ENCODE peak calls at places on chromosomes 6 and 20, in four cellular contexts. One of them, this sample, is unnamed.
A peak's percentile ranks its signal among the peaks of the same experiment; 100 is the strongest.

GRCh38 chr6:158437571-158437970 is 122.3 kb upstream of the TMEM181 start:
- DNase-seq in K562: no peak
- DNase-seq in IMR-90: no peak
- DNase-seq in GM23248: peak; percentile 12
- DNase-seq in this sample: peak; percentile 50

GRCh38 chr6:69820438-69820837 is 23.6 kb upstream of the LMBRD1 start:
- DNase-seq in K562: no peak
- DNase-seq in IMR-90: no peak
- DNase-seq in GM23248: no peak
- DNase-seq in this sample: no peak

GRCh38 chr6:120615238-120615637 is 719.0 kb downstream of the TBC1D32 start:
- DNase-seq in K562: no peak
- DNase-seq in IMR-90: no peak
- DNase-seq in GM23248: no peak
- DNase-seq in this sample: no peak

GRCh38 chr6:126204598-126204997 is 135.3 kb upstream of the CENPW start:
- DNase-seq in K562: no peak
- DNase-seq in IMR-90: no peak
- DNase-seq in GM23248: no peak
- DNase-seq in this sample: no peak

GRCh38 chr6:137933696-137934095 is 66.6 kb downstream of the TNFAIP3 start:
- DNase-seq in K562: no peak
- DNase-seq in IMR-90: peak; percentile 75
- DNase-seq in GM23248: peak; percentile 96
- DNase-seq in this sample: peak; percentile 82

GRCh38 chr6:137819740-137820139 is 47.3 kb upstream of the TNFAIP3 start:
- DNase-seq in K562: no peak
- DNase-seq in IMR-90: no peak
- DNase-seq in GM23248: no peak
- DNase-seq in this sample: no peak

GRCh38 chr20:53706511-53707031 is 112.9 kb upstream of the ZNF217 start:
- DNase-seq in K562: no peak
- DNase-seq in IMR-90: peak; percentile 83
- DNase-seq in GM23248: peak; percentile 16
- DNase-seq in this sample: peak; percentile 89

GRCh38 chr6:168162366-168162765 is 83.4 kb upstream of the FRMD1 start:
- DNase-seq in K562: no peak
- DNase-seq in IMR-90: no peak
- DNase-seq in GM23248: no peak
- DNase-seq in this sample: no peak

GRCh38 chr20:48813446-48813747 is 14.4 kb downstream of the PREX1 start:
- DNase-seq in K562: no peak
- DNase-seq in IMR-90: no peak
- DNase-seq in GM23248: no peak
- DNase-seq in this sample: no peak

GRCh38 chr20:47380481-47380880 is 24.0 kb upstream of the ZMYND8 start:
- DNase-seq in K562: no peak
- DNase-seq in IMR-90: peak; percentile 35
- DNase-seq in GM23248: no peak
- DNase-seq in this sample: no peak

GRCh38 chr6:55868910-55869479 is 6.4 kb downstream of the BMP5 start:
- DNase-seq in K562: no peak
- DNase-seq in IMR-90: peak; percentile 75
- DNase-seq in GM23248: no peak
- DNase-seq in this sample: no peak

GRCh38 chr6:42269553-42269952 is 51.9 kb upstream of the MRPS10 start:
- DNase-seq in K562: no peak
- DNase-seq in IMR-90: no peak
- DNase-seq in GM23248: no peak
- DNase-seq in this sample: no peak

GRCh38 chr6:84227044-84227433 is 404 bp downstream of the CEP162 start:
- DNase-seq in K562: no peak
- DNase-seq in IMR-90: no peak
- DNase-seq in GM23248: peak; percentile 30
- DNase-seq in this sample: peak; percentile 5

GRCh38 chr6:77987035-77987384 is 334.2 kb downstream of the MEI4 start:
- DNase-seq in K562: no peak
- DNase-seq in IMR-90: no peak
- DNase-seq in GM23248: no peak
- DNase-seq in this sample: no peak

GRCh38 chr6:168397011-168397410 is 44.0 kb upstream of the SMOC2 start:
- DNase-seq in K562: no peak
- DNase-seq in IMR-90: no peak
- DNase-seq in GM23248: no peak
- DNase-seq in this sample: no peak

GRCh38 chr6:90383212-90383611 is 86.6 kb upstream of the BACH2 start:
- DNase-seq in K562: no peak
- DNase-seq in IMR-90: no peak
- DNase-seq in GM23248: no peak
- DNase-seq in this sample: no peak

GRCh38 chr6:104095661-104096416 is 763.9 kb downstream of the HACE1 start:
- DNase-seq in K562: no peak
- DNase-seq in IMR-90: no peak
- DNase-seq in GM23248: no peak
- DNase-seq in this sample: no peak

GRCh38 chr6:82877213-82878195 is 188.1 kb downstream of the UBE3D start:
- DNase-seq in K562: no peak
- DNase-seq in IMR-90: no peak
- DNase-seq in GM23248: no peak
- DNase-seq in this sample: no peak

GRCh38 chr6:37083243-37084138 is 78.0 kb downstream of the FGD2 start:
- DNase-seq in K562: peak; percentile 92
- DNase-seq in IMR-90: peak; percentile 69
- DNase-seq in GM23248: peak; percentile 48
- DNase-seq in this sample: peak; percentile 84

GRCh38 chr6:105210932-105211531 is 31.2 kb upstream of the POPDC3 start:
- DNase-seq in K562: no peak
- DNase-seq in IMR-90: no peak
- DNase-seq in GM23248: no peak
- DNase-seq in this sample: peak; percentile 15

DNA sequence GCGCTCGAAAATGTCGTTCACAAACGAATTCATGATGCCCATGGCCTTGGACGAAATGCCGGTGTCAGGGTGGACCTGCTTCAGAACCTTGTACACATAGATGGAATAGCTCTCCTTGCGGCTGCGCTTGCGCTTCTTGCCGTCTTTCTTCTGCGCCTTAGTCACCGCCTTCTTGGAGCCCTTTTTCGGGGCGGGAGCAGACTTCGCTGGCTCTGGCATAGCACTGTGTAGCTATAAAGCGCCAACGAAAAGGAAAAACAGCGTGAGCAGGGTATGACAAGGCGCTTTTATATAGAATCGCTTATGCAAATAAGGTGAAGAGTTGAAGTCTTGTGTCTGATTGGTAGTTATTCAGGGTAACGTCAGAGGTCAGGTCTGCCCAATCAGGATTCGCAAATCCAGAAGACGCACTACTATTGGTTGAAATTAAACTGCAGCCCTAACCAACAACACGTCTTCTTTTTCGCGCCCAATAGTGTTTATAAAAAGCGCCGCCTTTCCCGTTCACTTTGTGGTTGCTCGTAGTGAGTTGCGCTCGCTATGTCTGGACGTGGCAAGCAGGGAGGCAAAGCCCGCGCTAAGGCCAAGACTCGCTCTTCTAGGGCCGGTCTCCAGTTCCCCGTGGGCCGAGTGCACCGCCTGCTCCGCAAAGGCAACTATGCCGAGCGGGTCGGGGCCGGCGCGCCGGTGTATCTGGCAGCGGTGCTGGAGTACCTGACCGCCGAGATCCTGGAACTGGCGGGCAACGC is 114.8 kb upstream of the PRSS16 start:
- DNase-seq in K562: peak; percentile 93
- DNase-seq in IMR-90: peak; percentile 100
- DNase-seq in GM23248: peak; percentile 99
- DNase-seq in this sample: peak; percentile 98
- H3K27me3 ChIP-seq in K562: no peaks in the 10 kb centered on the region
- H3K27me3 ChIP-seq in IMR-90: no peaks in the 10 kb centered on the region
- H3K27me3 ChIP-seq in GM23248: no peaks in the 10 kb centered on the region
- H3K27me3 ChIP-seq in this sample: no peaks in the 10 kb centered on the region

DNA sequence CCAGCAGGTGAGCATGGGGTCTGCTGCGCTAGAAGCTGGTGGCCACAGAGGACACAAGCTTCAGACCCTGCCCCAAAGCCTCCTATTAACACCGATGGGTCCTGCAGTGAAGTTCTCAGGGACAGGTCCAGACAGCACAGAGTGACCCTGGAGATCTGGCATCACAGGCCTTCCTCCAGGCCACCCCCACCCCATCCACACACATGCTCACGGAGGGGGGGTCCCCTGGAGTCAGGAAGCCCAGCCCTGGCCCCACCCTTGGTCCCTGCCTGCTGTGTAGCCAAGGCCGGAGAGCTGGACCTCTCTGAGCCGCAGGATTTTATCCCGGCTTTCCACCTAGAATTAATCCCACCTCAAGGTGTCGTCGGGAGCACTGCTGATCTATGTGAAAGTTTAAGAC is 167.3 kb downstream of the TAF4 start:
- DNase-seq in K562: no peak
- DNase-seq in IMR-90: no peak
- DNase-seq in GM23248: no peak
- DNase-seq in this sample: no peak
- H3K9ac ChIP-seq in K562: no peak overlapping the region
- H3K9ac ChIP-seq in IMR-90: no peak overlapping the region
- H3K9ac ChIP-seq in GM23248: no peak overlapping the region
- H3K9ac ChIP-seq in this sample: no peak overlapping the region

GRCh38 chr20:57773059-57773815 is 63.4 kb upstream of the PMEPA1 start:
- DNase-seq in K562: no peak
- DNase-seq in IMR-90: no peak
- DNase-seq in GM23248: no peak
- DNase-seq in this sample: no peak
- H3K27me3 ChIP-seq in K562: peaks cover 48% of the 10 kb centered on the region
- H3K27me3 ChIP-seq in IMR-90: peaks cover 3% of the 10 kb centered on the region
- H3K27me3 ChIP-seq in GM23248: peaks cover under 1% of the 10 kb centered on the region
- H3K27me3 ChIP-seq in this sample: peaks cover 13% of the 10 kb centered on the region

GRCh38 chr6:129710722-129711631 is 1.0 kb upstream of the ARHGAP18 start:
- DNase-seq in K562: no peak
- DNase-seq in IMR-90: no peak
- DNase-seq in GM23248: peak; percentile 13
- DNase-seq in this sample: no peak

GRCh38 chr6:129708496-129709216 is 1.3 kb downstream of the ARHGAP18 start:
- DNase-seq in K562: no peak
- DNase-seq in IMR-90: no peak
- DNase-seq in GM23248: peak; percentile 26
- DNase-seq in this sample: peak; percentile 43

GRCh38 chr6:129709451-129709908 is 497 bp downstream of the ARHGAP18 start:
- DNase-seq in K562: no peak
- DNase-seq in IMR-90: peak; percentile 58
- DNase-seq in GM23248: peak; percentile 74
- DNase-seq in this sample: peak; percentile 90

GRCh38 chr6:129707882-129708495 is 2.0 kb downstream of the ARHGAP18 start:
- DNase-seq in K562: no peak
- DNase-seq in IMR-90: no peak
- DNase-seq in GM23248: no peak
- DNase-seq in this sample: no peak

DNA sequence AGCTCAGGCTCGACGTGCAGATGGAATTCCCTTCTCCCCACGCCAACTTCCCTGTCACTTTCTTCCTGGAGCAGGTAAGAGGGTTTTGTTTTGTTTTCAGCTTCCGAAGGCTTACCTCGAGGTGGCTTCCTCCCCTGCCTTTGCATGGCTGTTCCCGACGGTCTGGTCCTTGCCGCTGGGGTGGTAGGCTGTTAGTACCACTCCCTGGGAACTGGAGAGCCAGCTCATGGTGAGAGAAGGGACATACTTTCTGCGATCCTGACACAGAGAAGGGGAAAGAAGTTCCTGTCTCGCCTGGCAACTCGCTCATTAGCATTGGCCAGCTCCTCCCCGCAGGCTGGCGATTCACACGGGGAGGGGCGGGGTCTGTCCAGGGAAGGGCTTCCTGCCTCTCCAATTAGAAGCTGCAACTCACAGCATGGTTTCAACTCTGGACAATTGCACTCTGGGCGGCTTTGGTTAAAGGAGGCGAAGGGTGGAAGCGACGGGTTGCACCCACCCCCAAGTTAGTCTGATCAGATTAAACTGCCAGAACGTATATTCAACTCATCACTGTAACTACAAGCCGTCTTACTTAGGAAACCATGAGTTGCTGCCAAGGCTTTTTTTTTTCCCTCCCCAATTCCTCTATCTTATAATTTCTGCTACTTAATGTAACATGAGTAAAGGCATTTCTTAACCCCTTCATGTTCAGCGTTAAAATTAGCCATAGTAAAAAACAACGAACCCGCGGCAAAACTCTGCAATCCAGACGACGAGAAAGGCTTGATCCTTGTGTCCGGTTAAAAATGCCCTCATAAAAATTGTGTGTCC is at the start of gene ARHGAP18:
- DNase-seq in K562: peak; percentile 76
- DNase-seq in IMR-90: peak; percentile 89
- DNase-seq in GM23248: peak; percentile 96
- DNase-seq in this sample: peak; percentile 96
- H3K9ac ChIP-seq in K562: peak within 1 kb of the TSS; percentile 75
- H3K9ac ChIP-seq in IMR-90: peak within 1 kb of the TSS; percentile 59
- H3K9ac ChIP-seq in GM23248: peak within 1 kb of the TSS; percentile 82
- H3K9ac ChIP-seq in this sample: peak within 1 kb of the TSS; percentile 85

GRCh38 chr6:108152446-108152845 is 13.4 kb upstream of the NR2E1 start:
- DNase-seq in K562: no peak
- DNase-seq in IMR-90: no peak
- DNase-seq in GM23248: no peak
- DNase-seq in this sample: no peak
- H3K27me3 ChIP-seq in K562: peaks cover 28% of the 10 kb centered on the region
- H3K27me3 ChIP-seq in IMR-90: peaks cover 39% of the 10 kb centered on the region
- H3K27me3 ChIP-seq in GM23248: peaks cover 82% of the 10 kb centered on the region
- H3K27me3 ChIP-seq in this sample: peaks cover 64% of the 10 kb centered on the region

GRCh38 chr6:32369678-32370077 is 2.0 kb downstream of the TSBP1 start:
- DNase-seq in K562: no peak
- DNase-seq in IMR-90: peak; percentile 86
- DNase-seq in GM23248: peak; percentile 94
- DNase-seq in this sample: peak; percentile 22
- H3K9ac ChIP-seq in K562: no peak overlapping the region
- H3K9ac ChIP-seq in IMR-90: no peak overlapping the region
- H3K9ac ChIP-seq in GM23248: no peak overlapping the region
- H3K9ac ChIP-seq in this sample: no peak overlapping the region

DNA sequence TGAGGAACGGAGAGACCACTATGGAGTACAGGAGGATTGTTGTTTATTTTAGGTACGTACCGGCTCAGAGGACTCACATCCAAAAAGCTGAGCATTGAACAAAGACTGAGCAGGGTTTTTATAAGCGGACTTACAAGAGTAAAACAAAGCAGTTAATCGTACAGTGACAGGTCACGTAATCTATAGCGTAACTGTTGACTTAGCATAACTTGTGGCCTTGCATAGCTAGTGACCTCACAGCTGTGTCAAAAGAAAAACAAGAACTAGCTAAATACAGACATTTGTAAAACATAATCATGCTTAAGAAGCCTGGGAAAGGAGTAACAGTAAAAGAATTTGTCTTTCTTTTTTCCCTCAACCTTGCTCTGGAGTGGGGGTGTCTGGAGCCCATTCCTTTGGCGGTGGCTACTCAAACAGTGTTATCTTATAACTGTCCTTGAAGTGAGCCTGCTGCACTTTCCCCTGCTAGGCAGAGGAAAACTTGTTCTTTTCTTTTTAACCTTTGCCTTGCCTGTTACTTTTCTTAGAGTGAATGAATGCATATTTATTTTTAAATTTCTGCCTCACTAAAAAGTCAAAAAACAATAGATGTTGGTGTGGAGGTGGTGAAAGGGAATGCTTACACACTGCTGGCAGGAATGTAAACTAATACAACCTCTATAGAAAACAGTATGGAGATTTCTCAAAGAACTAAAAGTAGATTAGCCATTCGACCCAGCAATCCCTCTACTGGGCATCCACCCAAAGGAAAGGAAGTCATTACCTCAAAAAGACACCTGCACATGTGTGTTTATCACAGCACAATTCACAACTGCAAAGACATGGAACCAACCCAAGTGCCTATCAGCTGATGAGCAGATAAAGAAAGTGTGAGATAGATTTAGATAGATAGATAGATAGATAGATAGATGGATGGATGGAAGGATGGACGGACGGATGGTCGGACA is 109.0 kb downstream of the TAF4 start:
- DNase-seq in K562: no peak
- DNase-seq in IMR-90: peak; percentile 93
- DNase-seq in GM23248: no peak
- DNase-seq in this sample: no peak
- H3K27me3 ChIP-seq in K562: peaks cover 14% of the 10 kb centered on the region
- H3K27me3 ChIP-seq in IMR-90: peaks cover 8% of the 10 kb centered on the region
- H3K27me3 ChIP-seq in GM23248: peaks cover 16% of the 10 kb centered on the region
- H3K27me3 ChIP-seq in this sample: peaks cover 22% of the 10 kb centered on the region